ENCODE peak calls at places on chromosomes 4 and X, in eight cellular contexts. One of them, this sample, is unnamed.

GRCh38 chr4:104969394-104970066 is 177.1 kb upstream of the TET2 start:
- DNase-seq in OCI-LY7: no peak
- DNase-seq in lower lobe of right lung: no peak
- DNase-seq in GM06990: no peak
- DNase-seq in colonic mucosa: no peak
- DNase-seq in mucosa of descending colon: no peak
- DNase-seq in RWPE2: no peak
- DNase-seq in sigmoid colon: no peak
- DNase-seq in this sample: peak

GRCh38 chrX:826448-826847 is 195.9 kb downstream of the SHOX start:
- DNase-seq in sigmoid colon: no peak
- DNase-seq in OCI-LY7: no peak
- DNase-seq in lower lobe of right lung: no peak
- DNase-seq in mucosa of descending colon: no peak
- DNase-seq in RWPE2: no peak
- DNase-seq in colonic mucosa: no peak
- DNase-seq in GM06990: no peak
- DNase-seq in this sample: no peak

GRCh38 chr4:48787031-48787430 is 7.0 kb upstream of the FRYL start:
- DNase-seq in GM06990: no peak
- DNase-seq in colonic mucosa: no peak
- DNase-seq in OCI-LY7: peak
- DNase-seq in RWPE2: no peak
- DNase-seq in sigmoid colon: no peak
- DNase-seq in lower lobe of right lung: no peak
- DNase-seq in mucosa of descending colon: no peak
- DNase-seq in this sample: no peak

GRCh38 chr4:48985976-48986653 is at the start of gene CWH43:
- DNase-seq in OCI-LY7: no peak
- DNase-seq in GM06990: no peak
- DNase-seq in sigmoid colon: no peak
- DNase-seq in colonic mucosa: peak
- DNase-seq in lower lobe of right lung: peak
- DNase-seq in RWPE2: no peak
- DNase-seq in mucosa of descending colon: peak
- DNase-seq in this sample: no peak

GRCh38 chr4:173801876-173802713 is 272.1 kb upstream of the HAND2 start:
- DNase-seq in lower lobe of right lung: no peak
- DNase-seq in RWPE2: no peak
- DNase-seq in colonic mucosa: no peak
- DNase-seq in mucosa of descending colon: no peak
- DNase-seq in OCI-LY7: no peak
- DNase-seq in sigmoid colon: no peak
- DNase-seq in GM06990: no peak
- DNase-seq in this sample: no peak

GRCh38 chrX:38627683-38628082 is 66.3 kb downstream of the TSPAN7 start:
- DNase-seq in mucosa of descending colon: no peak
- DNase-seq in OCI-LY7: peak
- DNase-seq in sigmoid colon: no peak
- DNase-seq in GM06990: no peak
- DNase-seq in RWPE2: no peak
- DNase-seq in lower lobe of right lung: no peak
- DNase-seq in colonic mucosa: peak
- DNase-seq in this sample: peak

GRCh38 chrX:103614999-103615398 is 7.2 kb downstream of the TCEAL3 start:
- DNase-seq in sigmoid colon: no peak
- DNase-seq in OCI-LY7: no peak
- DNase-seq in colonic mucosa: no peak
- DNase-seq in lower lobe of right lung: no peak
- DNase-seq in mucosa of descending colon: no peak
- DNase-seq in RWPE2: no peak
- DNase-seq in GM06990: no peak
- DNase-seq in this sample: peak

GRCh38 chr4:121583396-121583795 is 113.4 kb downstream of the ANXA5 start:
- DNase-seq in lower lobe of right lung: no peak
- DNase-seq in mucosa of descending colon: no peak
- DNase-seq in OCI-LY7: no peak
- DNase-seq in GM06990: no peak
- DNase-seq in sigmoid colon: no peak
- DNase-seq in RWPE2: no peak
- DNase-seq in colonic mucosa: no peak
- DNase-seq in this sample: no peak

GRCh38 chr4:88609387-88609786 is 17.1 kb downstream of the HERC3 start:
- DNase-seq in sigmoid colon: no peak
- DNase-seq in GM06990: no peak
- DNase-seq in mucosa of descending colon: no peak
- DNase-seq in RWPE2: no peak
- DNase-seq in colonic mucosa: no peak
- DNase-seq in lower lobe of right lung: no peak
- DNase-seq in OCI-LY7: no peak
- DNase-seq in this sample: peak

GRCh38 chr4:150268444-150268843 is 190.2 kb downstream of the DCLK2 start:
- DNase-seq in colonic mucosa: no peak
- DNase-seq in OCI-LY7: no peak
- DNase-seq in lower lobe of right lung: no peak
- DNase-seq in GM06990: no peak
- DNase-seq in mucosa of descending colon: no peak
- DNase-seq in sigmoid colon: no peak
- DNase-seq in RWPE2: no peak
- DNase-seq in this sample: peak

GRCh38 chr4:15213415-15213814 is 211.1 kb downstream of the CPEB2 start:
- DNase-seq in RWPE2: no peak
- DNase-seq in OCI-LY7: no peak
- DNase-seq in mucosa of descending colon: no peak
- DNase-seq in colonic mucosa: no peak
- DNase-seq in sigmoid colon: no peak
- DNase-seq in lower lobe of right lung: no peak
- DNase-seq in GM06990: no peak
- DNase-seq in this sample: no peak

GRCh38 chrX:115625577-115626301 is 64.8 kb downstream of the PLS3 start:
- DNase-seq in RWPE2: no peak
- DNase-seq in sigmoid colon: no peak
- DNase-seq in OCI-LY7: no peak
- DNase-seq in lower lobe of right lung: no peak
- DNase-seq in GM06990: no peak
- DNase-seq in mucosa of descending colon: no peak
- DNase-seq in colonic mucosa: no peak
- DNase-seq in this sample: no peak

GRCh38 chrX:26511621-26512363 is 295.8 kb downstream of the MAGEB5 start:
- DNase-seq in mucosa of descending colon: no peak
- DNase-seq in colonic mucosa: no peak
- DNase-seq in GM06990: no peak
- DNase-seq in OCI-LY7: no peak
- DNase-seq in lower lobe of right lung: no peak
- DNase-seq in sigmoid colon: no peak
- DNase-seq in RWPE2: no peak
- DNase-seq in this sample: no peak

GRCh38 chrX:73267206-73267605 is 52.6 kb upstream of the NAP1L2 start:
- DNase-seq in lower lobe of right lung: no peak
- DNase-seq in OCI-LY7: no peak
- DNase-seq in sigmoid colon: no peak
- DNase-seq in colonic mucosa: no peak
- DNase-seq in RWPE2: no peak
- DNase-seq in GM06990: no peak
- DNase-seq in mucosa of descending colon: no peak
- DNase-seq in this sample: no peak

GRCh38 chr4:83269256-83269655 is 15.3 kb downstream of the COQ2 start:
- DNase-seq in mucosa of descending colon: no peak
- DNase-seq in OCI-LY7: no peak
- DNase-seq in colonic mucosa: no peak
- DNase-seq in sigmoid colon: no peak
- DNase-seq in GM06990: no peak
- DNase-seq in lower lobe of right lung: no peak
- DNase-seq in RWPE2: no peak
- DNase-seq in this sample: no peak

GRCh38 chr4:91298156-91298700 is 1005.5 kb upstream of the GRID2 start:
- DNase-seq in sigmoid colon: no peak
- DNase-seq in mucosa of descending colon: no peak
- DNase-seq in lower lobe of right lung: no peak
- DNase-seq in GM06990: no peak
- DNase-seq in RWPE2: no peak
- DNase-seq in OCI-LY7: no peak
- DNase-seq in colonic mucosa: no peak
- DNase-seq in this sample: no peak

GRCh38 chr4:151103758-151104157 is 4.3 kb downstream of the RPS3A start:
- DNase-seq in sigmoid colon: no peak
- DNase-seq in RWPE2: no peak
- DNase-seq in lower lobe of right lung: no peak
- DNase-seq in OCI-LY7: no peak
- DNase-seq in mucosa of descending colon: no peak
- DNase-seq in GM06990: no peak
- DNase-seq in colonic mucosa: no peak
- DNase-seq in this sample: no peak

GRCh38 chrX:154731881-154732280 is 19.0 kb downstream of the GAB3 start:
- DNase-seq in mucosa of descending colon: no peak
- DNase-seq in sigmoid colon: no peak
- DNase-seq in lower lobe of right lung: no peak
- DNase-seq in OCI-LY7: no peak
- DNase-seq in GM06990: no peak
- DNase-seq in RWPE2: no peak
- DNase-seq in colonic mucosa: no peak
- DNase-seq in this sample: no peak

GRCh38 chr4:25001499-25001898 is 29.2 kb downstream of the LGI2 start:
- DNase-seq in colonic mucosa: no peak
- DNase-seq in GM06990: no peak
- DNase-seq in OCI-LY7: no peak
- DNase-seq in sigmoid colon: no peak
- DNase-seq in lower lobe of right lung: no peak
- DNase-seq in RWPE2: no peak
- DNase-seq in mucosa of descending colon: no peak
- DNase-seq in this sample: no peak
- H3K4me3 ChIP-seq in colonic mucosa: no peak
- H3K4me3 ChIP-seq in GM06990: no peak
- H3K4me3 ChIP-seq in OCI-LY7: no peak
- H3K4me3 ChIP-seq in sigmoid colon: no peak
- H3K4me3 ChIP-seq in lower lobe of right lung: no peak
- H3K4me3 ChIP-seq in RWPE2: no peak
- H3K4me3 ChIP-seq in mucosa of descending colon: no peak
- H3K4me3 ChIP-seq in this sample: no peak

DNA sequence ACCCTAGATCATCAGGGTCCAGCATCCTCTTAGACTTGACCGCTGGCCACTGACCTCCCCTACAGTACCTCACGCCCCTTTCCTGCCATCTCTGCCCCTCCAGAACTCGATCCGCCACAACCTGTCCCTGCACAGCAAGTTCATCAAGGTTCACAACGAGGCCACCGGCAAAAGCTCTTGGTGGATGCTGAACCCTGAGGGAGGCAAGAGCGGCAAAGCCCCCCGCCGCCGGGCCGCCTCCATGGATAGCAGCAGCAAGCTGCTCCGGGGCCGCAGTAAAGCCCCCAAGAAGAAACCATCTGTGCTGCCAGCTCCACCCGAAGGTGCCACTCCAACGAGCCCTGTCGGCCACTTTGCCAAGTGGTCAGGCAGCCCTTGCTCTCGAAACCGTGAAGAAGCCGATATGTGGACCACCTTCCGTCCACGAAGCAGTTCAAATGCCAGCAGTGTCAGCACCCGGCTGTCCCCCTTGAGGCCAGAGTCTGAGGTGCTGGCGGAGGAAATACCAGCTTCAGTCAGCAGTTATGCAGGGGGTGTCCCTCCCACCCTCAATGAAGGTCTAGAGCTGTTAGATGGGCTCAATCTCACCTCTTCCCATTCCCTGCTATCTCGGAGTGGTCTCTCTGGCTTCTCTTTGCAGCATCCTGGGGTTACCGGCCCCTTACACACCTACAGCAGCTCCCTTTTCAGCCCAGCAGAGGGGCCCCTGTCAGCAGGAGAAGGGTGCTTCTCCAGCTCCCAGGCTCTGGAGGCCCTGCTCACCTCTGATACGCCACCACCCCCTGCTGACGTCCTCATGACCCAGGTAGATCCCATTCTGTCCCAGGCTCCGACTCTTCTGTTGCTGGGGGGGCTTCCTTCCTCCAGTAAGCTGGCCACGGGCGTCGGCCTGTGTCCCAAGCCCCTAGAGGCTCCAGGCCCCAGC is 5.2 kb downstream of the FOXO4 start:
- DNase-seq in colonic mucosa: no peak
- DNase-seq in sigmoid colon: no peak
- DNase-seq in mucosa of descending colon: no peak
- DNase-seq in OCI-LY7: no peak
- DNase-seq in lower lobe of right lung: no peak
- DNase-seq in RWPE2: no peak
- DNase-seq in GM06990: no peak
- DNase-seq in this sample: no peak
- TF ChIP-seq CTCF in colonic mucosa: no peak
- TF ChIP-seq CTCF in sigmoid colon: no peak
- TF ChIP-seq CTCF in mucosa of descending colon: no peak
- TF ChIP-seq CTCF in OCI-LY7: peak
- TF ChIP-seq CTCF in lower lobe of right lung: no peak
- TF ChIP-seq CTCF in RWPE2: no peak
- TF ChIP-seq CTCF in GM06990: no peak
- TF ChIP-seq CTCF in this sample: no peak

GRCh38 chr4:167578906-167579305 is 344.6 kb upstream of the SPOCK3 start:
- DNase-seq in OCI-LY7: peak
- DNase-seq in RWPE2: no peak
- DNase-seq in GM06990: no peak
- DNase-seq in sigmoid colon: no peak
- DNase-seq in colonic mucosa: no peak
- DNase-seq in lower lobe of right lung: no peak
- DNase-seq in mucosa of descending colon: no peak
- DNase-seq in this sample: no peak
- H3K4me3 ChIP-seq in OCI-LY7: no peak
- H3K4me3 ChIP-seq in RWPE2: no peak
- H3K4me3 ChIP-seq in GM06990: no peak
- H3K4me3 ChIP-seq in sigmoid colon: no peak
- H3K4me3 ChIP-seq in colonic mucosa: no peak
- H3K4me3 ChIP-seq in lower lobe of right lung: no peak
- H3K4me3 ChIP-seq in mucosa of descending colon: no peak
- H3K4me3 ChIP-seq in this sample: no peak

GRCh38 chr4:109412805-109413204 is 20.8 kb upstream of the SEC24B start:
- DNase-seq in lower lobe of right lung: no peak
- DNase-seq in RWPE2: no peak
- DNase-seq in mucosa of descending colon: no peak
- DNase-seq in GM06990: no peak
- DNase-seq in OCI-LY7: no peak
- DNase-seq in colonic mucosa: no peak
- DNase-seq in sigmoid colon: no peak
- DNase-seq in this sample: no peak

GRCh38 chr4:109410776-109411175 is 22.8 kb upstream of the SEC24B start:
- DNase-seq in RWPE2: no peak
- DNase-seq in mucosa of descending colon: no peak
- DNase-seq in OCI-LY7: no peak
- DNase-seq in sigmoid colon: no peak
- DNase-seq in colonic mucosa: no peak
- DNase-seq in lower lobe of right lung: no peak
- DNase-seq in GM06990: no peak
- DNase-seq in this sample: peak

GRCh38 chr4:109418588-109418987 is 15.0 kb upstream of the SEC24B start:
- DNase-seq in lower lobe of right lung: no peak
- DNase-seq in RWPE2: no peak
- DNase-seq in GM06990: no peak
- DNase-seq in mucosa of descending colon: no peak
- DNase-seq in sigmoid colon: no peak
- DNase-seq in OCI-LY7: no peak
- DNase-seq in colonic mucosa: no peak
- DNase-seq in this sample: no peak

GRCh38 chr4:109411964-109412363 is 21.7 kb upstream of the SEC24B start:
- DNase-seq in RWPE2: no peak
- DNase-seq in sigmoid colon: no peak
- DNase-seq in OCI-LY7: no peak
- DNase-seq in GM06990: no peak
- DNase-seq in lower lobe of right lung: no peak
- DNase-seq in colonic mucosa: no peak
- DNase-seq in mucosa of descending colon: no peak
- DNase-seq in this sample: no peak

GRCh38 chr4:109414938-109415337 is 18.7 kb upstream of the SEC24B start:
- DNase-seq in OCI-LY7: no peak
- DNase-seq in mucosa of descending colon: no peak
- DNase-seq in GM06990: no peak
- DNase-seq in RWPE2: no peak
- DNase-seq in sigmoid colon: no peak
- DNase-seq in lower lobe of right lung: no peak
- DNase-seq in colonic mucosa: no peak
- DNase-seq in this sample: no peak
- TF ChIP-seq CTCF in OCI-LY7: no peak
- TF ChIP-seq CTCF in mucosa of descending colon: no peak
- TF ChIP-seq CTCF in GM06990: no peak
- TF ChIP-seq CTCF in RWPE2: no peak
- TF ChIP-seq CTCF in sigmoid colon: no peak
- TF ChIP-seq CTCF in lower lobe of right lung: no peak
- TF ChIP-seq CTCF in colonic mucosa: no peak
- TF ChIP-seq CTCF in this sample: no peak